ENCODE peak calls at places on chromosome 7, in five cellular contexts. O is Peyer's patch; B is mucosa of gallbladder; A is stimulated activated CD8-positive, alpha-beta memory T cell treated with anti-CD3 and anti-CD28 coated beads, Interleukin-4, amount 100 ng/mL, for 1 hour; F is CD8-positive, alpha-beta T cell. J is an unnamed sample.

GRCh38 chr7:78716876-78717275 is 736.6 kb downstream of the MAGI2 start:
- DNase-seq in O (no peak), B (no peak), A (no peak), F (no peak), J (no peak)

GRCh38 chr7:5699951-5700384 is 81.5 kb downstream of the RNF216 start:
- DNase-seq in O (peak; percentile 66), B (no peak), A (peak; percentile 49), F (peak; percentile 82), J (peak; percentile 51)

GRCh38 chr7:5396542-5396941 is 27.1 kb downstream of the TNRC18 start:
- DNase-seq in O (peak; percentile 73), B (peak; percentile 32), A (peak; percentile 28), F (peak; percentile 79), J (no peak)

GRCh38 chr7:47734287-47734948 is 152.5 kb upstream of the TNS3 start:
- DNase-seq in O (no peak), B (no peak), A (no peak), F (no peak), J (no peak)

GRCh38 chr7:49030221-49030620 is 105.9 kb downstream of the CDC14C start:
- DNase-seq in O (no peak), B (no peak), A (no peak), F (no peak), J (no peak)

GRCh38 chr7:50591480-50592438 is 26.6 kb upstream of the DDC start:
- DNase-seq in O (no peak), B (no peak), A (no peak), F (no peak), J (no peak)

GRCh38 chr7:102890292-102890970 is 22.4 kb upstream of the LRRC17 start:
- DNase-seq in O (no peak), B (no peak), A (no peak), F (no peak), J (no peak)

GRCh38 chr7:99098824-99099498 is 44.9 kb downstream of the SMURF1 start:
- DNase-seq in O (no peak), B (no peak), A (no peak), F (no peak), J (no peak)

GRCh38 chr7:35971133-35971995 is 170.5 kb downstream of the SEPTIN7 start:
- DNase-seq in O (no peak), B (no peak), A (no peak), F (no peak), J (no peak)

GRCh38 chr7:73560035-73560835 is 2.7 kb upstream of the BCL7B start:
- DNase-seq in O (no peak), B (no peak), A (no peak), F (no peak), J (no peak)

GRCh38 chr7:6200971-6201370 is 71.5 kb downstream of the CYTH3 start:
- DNase-seq in O (no peak), B (no peak), A (no peak), F (no peak), J (no peak)

GRCh38 chr7:27793780-27794179 is 53.8 kb downstream of the TAX1BP1 start:
- DNase-seq in O (no peak), B (no peak), A (no peak), F (no peak), J (no peak)

GRCh38 chr7:155800301-155800700 is 12.0 kb downstream of the SHH start:
- DNase-seq in O (no peak), B (no peak), A (no peak), F (no peak), J (no peak)